ENCODE peak calls at places on chromosomes 11 and 22, in eight cellular contexts. F, R, N, K, U, Y, E and V are unnamed samples. For H3K36me3, the result is how much of the 10 kb centered on the place peaks cover.

GRCh38 chr22:20146777-20147176 is 4.1 kb downstream of the CCDC188 start:
- DNase-seq in F (no peak), R (no peak), N (no peak), K (no peak), U (no peak), Y (no peak), E (no peak), V (no peak)

GRCh38 chr11:18144243-18144642 is 11.9 kb downstream of the MRGPRX3 start:
- DNase-seq in F (no peak), R (no peak), N (no peak), K (no peak), U (no peak), Y (no peak), E (no peak), V (no peak)

GRCh38 chr22:33561149-33561807 is 359.0 kb downstream of the LARGE1 start:
- DNase-seq in F (peak), R (no peak), N (no peak), K (no peak), U (no peak), Y (no peak), E (no peak), V (no peak)

GRCh38 chr11:118111019-118111743 is 24.4 kb upstream of the SMIM35 start:
- DNase-seq in F (no peak), R (no peak), N (no peak), K (no peak), U (peak), Y (no peak), E (no peak), V (no peak)

GRCh38 chr11:118923721-118924587 is 1.8 kb downstream of the BCL9L start:
- DNase-seq in F (no peak), R (no peak), N (no peak), K (no peak), U (peak), Y (no peak), E (peak), V (no peak)

GRCh38 chr22:32695451-32695891 is 106.0 kb upstream of the TIMP3 start:
- DNase-seq in F (no peak), R (peak), N (no peak), K (no peak), U (peak), Y (no peak), E (no peak), V (no peak)

GRCh38 chr11:33638608-33639007 is 62.0 kb downstream of the C11orf91 start:
- DNase-seq in F (no peak), R (no peak), N (no peak), K (no peak), U (no peak), Y (no peak), E (no peak), V (no peak)

GRCh38 chr11:70423523-70424505 is 25.5 kb downstream of the CTTN start:
- DNase-seq in F (no peak), R (no peak), N (no peak), K (no peak), U (no peak), Y (no peak), E (no peak), V (no peak)

GRCh38 chr11:117144477-117145392 is 648 bp downstream of the PAFAH1B2 start:
- DNase-seq in F (peak), R (no peak), N (peak), K (peak), U (peak), Y (peak), E (peak), V (peak)

GRCh38 chr11:16738949-16739262 is 459 bp downstream of the C11orf58 start:
- DNase-seq in F (no peak), R (no peak), N (no peak), K (no peak), U (no peak), Y (no peak), E (no peak), V (no peak)

GRCh38 chr11:122180435-122180834 is 64.4 kb upstream of the BLID start:
- DNase-seq in F (no peak), R (peak), N (no peak), K (no peak), U (no peak), Y (no peak), E (no peak), V (peak)

GRCh38 chr11:20605602-20606091 is 6.2 kb downstream of the SLC6A5 start:
- DNase-seq in F (no peak), R (no peak), N (no peak), K (no peak), U (no peak), Y (no peak), E (no peak), V (no peak)

GRCh38 chr22:46055176-46055850 is 78.4 kb upstream of the WNT7B start:
- DNase-seq in F (peak), R (no peak), N (peak), K (no peak), U (peak), Y (peak), E (peak), V (peak)

GRCh38 chr11:28981331-28981865 is 873.2 kb downstream of the METTL15 start:
- DNase-seq in F (no peak), R (no peak), N (no peak), K (no peak), U (no peak), Y (no peak), E (no peak), V (peak)

GRCh38 chr11:58654908-58655296 is 32.4 kb downstream of the CNTF start:
- DNase-seq in F (no peak), R (no peak), N (no peak), K (no peak), U (no peak), Y (no peak), E (no peak), V (no peak)

GRCh38 chr11:93603671-93604070 is 57.8 kb upstream of the CEP295 start:
- DNase-seq in F (no peak), R (no peak), N (no peak), K (no peak), U (no peak), Y (no peak), E (no peak), V (no peak)

GRCh38 chr22:30206964-30207363 is 39.6 kb downstream of the LIF start:
- DNase-seq in F (peak), R (peak), N (no peak), K (no peak), U (peak), Y (no peak), E (peak), V (peak)

GRCh38 chr11:125218336-125218735 is 53.8 kb downstream of the PKNOX2 start:
- DNase-seq in F (no peak), R (no peak), N (no peak), K (no peak), U (no peak), Y (no peak), E (no peak), V (no peak)

GRCh38 chr22:35043251-35043931 is 22.6 kb upstream of the ISX start:
- DNase-seq in F (no peak), R (no peak), N (no peak), K (no peak), U (no peak), Y (no peak), E (no peak), V (no peak)

GRCh38 chr11:111540114-111540920 is at the start of gene LAYN:
- DNase-seq in F (peak), R (no peak), N (peak), K (peak), U (peak), Y (peak), E (peak), V (no peak)

GRCh38 chr11:73170140-73170539 is 28.0 kb upstream of the FCHSD2 start:
- DNase-seq in F (no peak), R (no peak), N (no peak), K (no peak), U (no peak), Y (peak), E (no peak), V (no peak)

GRCh38 chr11:73429121-73429740 is 53.0 kb downstream of the RELT start:
- DNase-seq in F (no peak), R (no peak), N (no peak), K (no peak), U (no peak), Y (no peak), E (no peak), V (peak)

GRCh38 chr11:123187670-123188507 is 7.2 kb downstream of the CLMP start:
- DNase-seq in F (no peak), R (no peak), N (no peak), K (no peak), U (no peak), Y (no peak), E (no peak), V (peak)

DNA sequence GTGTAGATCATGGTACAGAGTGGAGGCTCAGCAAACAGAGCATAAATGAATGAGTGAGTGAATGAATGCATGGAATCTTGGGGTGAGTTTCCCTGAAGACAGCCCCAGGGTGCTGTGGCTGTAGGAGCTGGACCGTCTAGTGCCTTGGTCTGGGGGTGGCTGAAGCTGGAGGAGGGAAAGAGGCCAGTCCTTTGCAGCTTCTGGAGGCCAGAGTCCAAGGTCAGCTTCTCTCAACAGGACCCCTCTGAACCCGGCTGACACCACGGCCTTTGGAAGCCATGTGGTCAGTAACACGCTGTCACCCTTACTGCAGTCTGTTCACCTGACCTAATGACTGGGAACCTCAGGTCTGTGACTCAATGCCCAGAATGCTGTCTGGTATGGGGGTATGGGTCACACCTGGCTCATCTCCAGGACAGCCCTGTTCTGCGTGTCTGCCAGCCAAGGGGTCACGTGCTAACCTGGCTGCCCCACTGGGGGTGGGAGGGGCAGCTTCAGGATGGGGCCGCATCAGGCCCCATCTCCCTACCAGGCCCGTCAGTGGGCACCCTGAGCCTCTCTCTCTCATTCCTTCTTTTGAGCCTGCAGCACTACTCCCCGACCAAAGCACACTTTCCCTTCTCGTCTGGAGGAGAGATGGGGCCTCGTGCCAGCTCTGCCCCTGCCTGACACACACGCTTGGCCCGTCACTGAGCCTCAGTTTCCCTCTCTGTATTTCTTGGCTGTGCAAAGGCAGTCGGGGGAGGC is 24.1 kb upstream of the CHKA start:
- DNase-seq in F (peak), R (no peak), N (no peak), K (no peak), U (peak), Y (no peak), E (peak), V (no peak)
- TF ChIP-seq POLR2A in F (no peak), R (no peak), N (no peak), K (no peak), U (no peak), Y (no peak), E (no peak), V (no peak)

DNA sequence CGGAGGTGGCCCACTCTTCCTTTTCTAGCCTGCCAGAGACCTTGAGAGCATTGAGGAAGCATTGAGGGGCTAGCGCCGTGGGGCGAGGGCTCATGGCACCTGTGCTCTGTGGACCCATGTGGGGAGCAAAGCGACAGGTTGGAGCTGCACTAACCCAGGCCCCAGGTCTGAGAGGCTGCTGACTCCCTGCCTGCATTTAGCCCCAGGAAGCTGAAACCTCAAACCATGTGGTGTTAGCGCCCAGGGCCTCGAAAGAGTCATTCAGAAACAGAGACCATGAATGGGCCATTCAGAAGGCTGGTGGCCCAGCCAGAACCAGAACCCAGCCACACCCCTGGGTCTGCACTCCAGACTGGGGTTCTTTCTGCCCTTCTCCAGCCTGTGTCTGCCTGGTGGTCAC is 88.6 kb downstream of the BCR start:
- DNase-seq in F (no peak), R (no peak), N (no peak), K (no peak), U (no peak), Y (no peak), E (no peak), V (no peak)
- H3K36me3 ChIP-seq in F (half or more), R (under half), N (half or more), K (under half), U (under half), Y (half or more), E (under half), V (under half)

GRCh38 chr11:12376259-12376971 is 956 bp upstream of the PARVA start:
- DNase-seq in F (no peak), R (no peak), N (peak), K (no peak), U (peak), Y (no peak), E (peak), V (no peak)

GRCh38 chr11:12380565-12381325 is 3.4 kb downstream of the PARVA start:
- DNase-seq in F (no peak), R (no peak), N (no peak), K (no peak), U (no peak), Y (no peak), E (no peak), V (no peak)

GRCh38 chr11:12381875-12382274 is 4.5 kb downstream of the PARVA start:
- DNase-seq in F (no peak), R (no peak), N (no peak), K (no peak), U (no peak), Y (no peak), E (no peak), V (no peak)

GRCh38 chr11:12377824-12378593 is 638 bp downstream of the PARVA start:
- DNase-seq in F (peak), R (peak), N (peak), K (peak), U (peak), Y (no peak), E (peak), V (peak)

DNA sequence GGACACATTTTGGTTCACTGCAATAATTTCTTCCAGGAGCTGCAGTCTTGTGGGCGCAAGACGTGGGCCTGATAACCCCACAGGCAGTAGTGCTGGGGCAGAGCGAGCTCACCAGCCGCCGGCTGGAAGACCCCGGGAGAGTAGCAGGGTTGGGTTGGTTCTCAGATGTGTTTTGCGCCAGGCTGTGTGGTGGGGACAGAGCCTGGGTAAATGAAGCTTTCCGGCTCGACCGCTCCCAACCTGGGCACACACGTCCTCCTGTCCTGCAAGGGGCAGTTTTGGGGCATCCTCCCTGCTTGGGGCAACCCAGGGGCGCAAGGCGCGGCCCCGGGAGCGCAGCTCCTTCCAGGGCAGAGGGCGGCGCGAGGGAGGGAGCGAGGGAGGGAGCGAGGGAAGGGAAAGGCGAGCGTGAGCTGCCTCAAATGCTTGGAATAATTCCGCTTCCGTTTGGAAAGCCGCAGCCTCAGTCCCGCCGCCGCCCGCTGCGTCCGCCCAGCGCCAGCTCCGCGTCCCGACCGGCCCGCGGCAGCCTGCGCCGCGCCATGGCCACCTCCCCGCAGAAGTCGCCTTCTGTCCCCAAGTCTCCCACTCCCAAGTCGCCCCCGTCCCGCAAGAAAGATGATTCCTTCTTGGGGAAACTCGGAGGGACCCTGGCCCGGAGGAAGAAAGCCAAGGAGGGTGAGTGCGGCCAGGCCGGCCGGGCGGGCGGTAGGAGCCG is at the start of gene PARVA:
- DNase-seq in F (peak), R (peak), N (peak), K (peak), U (peak), Y (no peak), E (peak), V (peak)
- TF ChIP-seq POLR2A in F (no peak), R (no peak), N (no peak), K (peak), U (peak), Y (no peak), E (peak), V (peak)

GRCh38 chr11:3123316-3123715 is 41.8 kb downstream of the OSBPL5 start:
- DNase-seq in F (no peak), R (no peak), N (peak), K (peak), U (no peak), Y (peak), E (no peak), V (no peak)
- H3K36me3 ChIP-seq in F (under half), R (under half), N (under half), K (under half), U (under half), Y (under half), E (under half), V (under half)